ENCODE peak calls at places on chromosomes 5 and 9, in seven cellular contexts. E is cardiac muscle cell, N is retinal pigment epithelial cell, Y is K562, D is fibroblast of the aortic adventitia, L is HFFc6, B is ovary. Q is an unnamed sample.

GRCh38 chr5:625516-625915 is 13.4 kb downstream of the CEP72 start:
- DNase-seq in E (no peak), N (no peak), Y (no peak), D (no peak), L (no peak), B (no peak), Q (no peak)

GRCh38 chr5:124868661-124869060 is 122.2 kb upstream of the ZNF608 start:
- DNase-seq in E (no peak), N (no peak), Y (no peak), D (peak; percentile 22), L (no peak), B (no peak), Q (no peak)

GRCh38 chr9:130450344-130451003 is 5.7 kb downstream of the ASS1 start:
- DNase-seq in E (no peak), N (no peak), Y (no peak), D (no peak), L (no peak), B (no peak), Q (no peak)

GRCh38 chr9:95644377-95644776 is 127.6 kb upstream of the PTCH1 start:
- DNase-seq in E (no peak), N (no peak), Y (no peak), D (no peak), L (peak; percentile 4), B (no peak), Q (no peak)

GRCh38 chr9:117825609-117826347 is 121.6 kb downstream of the TLR4 start:
- DNase-seq in E (no peak), N (no peak), Y (no peak), D (no peak), L (no peak), B (no peak), Q (no peak)

GRCh38 chr5:67620386-67621039 is 423.9 kb upstream of the CD180 start:
- DNase-seq in E (no peak), N (no peak), Y (no peak), D (no peak), L (no peak), B (no peak), Q (no peak)

GRCh38 chr5:89437450-89438435 is 554.8 kb upstream of the MEF2C start:
- DNase-seq in E (no peak), N (peak; percentile 77), Y (no peak), D (peak; percentile 3), L (no peak), B (no peak), Q (peak; percentile 14)

GRCh38 chr5:151617383-151617840 is 26.3 kb upstream of the FAT2 start:
- DNase-seq in E (no peak), N (no peak), Y (no peak), D (no peak), L (no peak), B (no peak), Q (no peak)

GRCh38 chr5:54701179-54701578 is 183.6 kb downstream of the SNX18 start:
- DNase-seq in E (peak; percentile 71), N (peak; percentile 94), Y (no peak), D (peak; percentile 95), L (peak; percentile 97), B (peak; percentile 33), Q (peak; percentile 99)

GRCh38 chr5:54867310-54867944 is 118.0 kb downstream of the ESM1 start:
- DNase-seq in E (peak; percentile 77), N (no peak), Y (peak; percentile 53), D (peak; percentile 85), L (peak; percentile 62), B (no peak), Q (no peak)

GRCh38 chr5:181181650-181182565 is 23.1 kb downstream of the TRIM7 start:
- DNase-seq in E (peak; percentile 83), N (no peak), Y (peak; percentile 76), D (peak; percentile 74), L (peak; percentile 58), B (no peak), Q (no peak)

DNA sequence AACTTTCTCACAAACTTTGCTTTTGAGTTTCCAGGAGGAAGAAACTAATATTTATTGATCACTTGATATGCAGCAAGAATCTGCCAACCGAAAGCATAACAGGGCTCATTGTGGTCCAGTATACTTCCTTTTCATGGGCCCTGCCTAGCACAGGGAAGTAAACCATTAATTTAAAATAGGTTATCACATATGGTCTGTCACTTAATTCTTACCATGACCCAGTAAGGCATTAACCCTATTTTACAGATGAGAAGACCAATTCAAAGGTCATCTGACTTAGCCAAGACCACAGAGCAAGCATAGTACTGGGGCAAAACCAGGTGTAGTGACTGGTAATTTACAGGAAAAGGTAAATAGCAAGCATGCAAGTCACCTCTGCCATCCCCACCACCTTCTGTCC is 336.9 kb upstream of the DMAC1 start:
- DNase-seq in E (no peak), N (no peak), Y (no peak), D (no peak), L (no peak), B (no peak), Q (no peak)
- TF ChIP-seq CTCF in E (no peak), N (no peak), Y (no peak), D (no peak), L (no peak), B (no peak), Q (no peak)

GRCh38 chr5:158121678-158122077 is 262.7 kb upstream of the CLINT1 start:
- DNase-seq in E (no peak), N (no peak), Y (no peak), D (no peak), L (no peak), B (no peak), Q (no peak)
- TF ChIP-seq CTCF in E (no peak), N (peak; percentile 3), Y (no peak), D (no peak), L (no peak), B (no peak), Q (no peak)

DNA sequence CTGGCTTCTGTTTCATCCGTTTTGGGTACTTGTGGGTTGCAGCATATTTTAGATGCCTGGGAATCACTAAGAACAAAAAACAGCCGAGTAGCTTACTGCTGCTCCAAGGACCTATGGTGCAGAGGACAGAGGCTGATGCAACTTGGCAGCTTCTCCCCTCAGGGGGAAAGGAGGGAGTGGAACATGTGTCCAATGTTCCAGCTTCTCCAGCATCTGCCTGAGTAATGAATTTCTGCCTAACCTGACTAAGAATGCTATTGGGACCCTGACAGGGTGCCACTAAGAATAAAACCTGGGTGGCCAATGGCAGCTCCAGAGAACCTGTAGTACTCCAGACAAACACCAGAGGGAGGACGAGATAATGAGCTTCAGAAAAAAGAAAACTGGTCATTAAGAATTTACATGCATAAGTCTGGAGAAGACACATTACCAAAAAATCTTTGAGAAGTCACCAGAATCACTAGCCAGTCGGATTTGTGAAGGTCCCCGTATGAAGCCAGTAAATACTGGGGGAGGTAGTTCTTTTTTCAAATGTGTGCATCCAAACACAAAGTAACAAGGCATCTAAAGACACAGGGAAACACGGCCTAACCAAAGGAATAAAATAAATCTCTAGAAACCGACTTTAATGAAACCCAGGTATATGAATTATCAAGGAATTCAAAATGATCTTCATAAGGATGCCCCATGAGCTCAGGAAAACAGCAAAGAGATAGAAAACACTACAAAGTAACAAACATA is 293.5 kb downstream of the HINT1 start:
- DNase-seq in E (peak; percentile 45), N (no peak), Y (peak; percentile 48), D (peak; percentile 12), L (no peak), B (no peak), Q (no peak)
- TF ChIP-seq CTCF in E (peak; percentile 58), N (peak; percentile 62), Y (peak; percentile 66), D (peak; percentile 58), L (peak; percentile 73), B (no peak), Q (peak; percentile 39)

DNA sequence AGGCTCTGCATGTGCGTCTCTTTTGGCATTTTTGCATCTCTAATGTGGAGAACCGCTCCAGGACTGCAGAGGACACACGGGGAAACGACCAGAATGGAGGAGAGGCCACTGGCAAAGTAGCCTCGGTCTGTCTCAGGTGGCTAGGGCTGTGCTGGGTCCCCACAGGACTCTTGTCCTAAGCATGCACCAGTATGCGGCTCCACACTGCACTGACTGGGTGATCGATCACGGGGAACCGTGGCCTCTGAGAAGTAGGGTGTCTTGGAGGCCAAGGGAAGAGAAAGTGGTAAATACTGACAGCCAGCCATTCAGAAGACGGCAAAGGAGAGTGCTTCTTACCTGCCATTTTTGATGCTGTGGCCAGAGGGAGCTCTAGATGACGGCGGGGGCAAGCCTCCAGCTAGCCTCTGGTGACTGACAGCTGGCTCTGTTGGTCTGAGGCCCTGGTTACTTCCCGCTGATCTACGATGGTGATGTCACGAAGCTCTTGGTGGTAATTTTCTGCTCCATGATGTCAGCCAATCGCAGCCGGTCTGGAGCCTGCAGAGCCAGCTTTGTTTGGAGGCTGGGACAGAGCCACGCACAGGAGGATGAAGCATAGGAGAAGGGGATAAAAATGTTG is 40.4 kb upstream of the GADD45G start:
- DNase-seq in E (peak; percentile 13), N (no peak), Y (peak; percentile 21), D (no peak), L (no peak), B (no peak), Q (no peak)
- TF ChIP-seq CTCF in E (no peak), N (peak; percentile 37), Y (peak; percentile 30), D (no peak), L (no peak), B (no peak), Q (peak; percentile 36)

DNA sequence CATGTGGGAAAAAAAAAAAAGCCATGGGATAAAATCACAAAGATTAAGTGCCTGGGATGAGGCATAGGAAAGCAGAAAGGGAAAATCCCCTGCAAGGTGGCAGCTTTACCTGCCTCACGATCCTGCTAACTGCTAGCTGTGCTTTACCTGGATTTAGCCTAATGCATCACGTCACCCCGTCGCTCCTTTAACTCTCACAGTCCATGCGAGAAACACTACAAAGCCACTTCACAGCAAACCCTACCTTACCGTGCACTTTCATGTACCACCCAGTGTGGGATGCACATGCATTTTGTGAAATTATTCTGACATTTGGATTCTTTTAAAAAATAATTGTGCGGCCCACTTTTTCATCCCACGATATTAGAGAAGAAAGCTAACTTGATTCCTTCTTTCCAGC is 31.0 kb downstream of the ATPSCKMT start:
- DNase-seq in E (no peak), N (no peak), Y (no peak), D (no peak), L (no peak), B (no peak), Q (no peak)
- TF ChIP-seq CTCF in E (no peak), N (no peak), Y (no peak), D (no peak), L (no peak), B (no peak), Q (no peak)

GRCh38 chr5:39106332-39106731 is 32.1 kb upstream of the RICTOR start:
- DNase-seq in E (no peak), N (no peak), Y (no peak), D (peak; percentile 40), L (no peak), B (no peak), Q (no peak)
- TF ChIP-seq CTCF in E (peak; percentile 24), N (peak; percentile 26), Y (no peak), D (peak; percentile 45), L (peak; percentile 79), B (no peak), Q (peak; percentile 18)